ENCODE peak calls at places on chromosomes 16 and 17, in six cellular contexts. N is IMR-90, T is neuronal stem cell, R is mesendoderm, O is mesenchymal stem cell, U is H1. G is an unnamed sample. For H3K4me1, the result is how much of the 10 kb centered on the place peaks cover.

GRCh38 chr16:720507-720989 is 398 bp upstream of the ANTKMT start:
- DNase-seq in N (peak), O (peak), R (peak), T (no peak), U (no peak), G (no peak)

GRCh38 chr16:24983521-24983920 is 31.6 kb downstream of the ARHGAP17 start:
- DNase-seq in R (no peak), N (no peak), U (no peak), O (no peak), T (no peak), G (no peak)

GRCh38 chr16:88331989-88332920 is 50.5 kb upstream of the ZNF469 start:
- DNase-seq in N (peak), U (no peak), R (peak), O (peak), T (no peak), G (peak)

GRCh38 chr17:66737524-66737923 is 97.4 kb upstream of the CACNG5 start:
- DNase-seq in U (peak), T (peak), R (peak), O (peak), N (peak), G (no peak)

GRCh38 chr16:10906914-10907756 is 30.1 kb downstream of the CIITA start:
- DNase-seq in R (no peak), U (no peak), O (no peak), N (no peak), T (no peak), G (no peak)

GRCh38 chr16:68951991-68952877 is 108.9 kb downstream of the TANGO6 start:
- DNase-seq in U (no peak), T (no peak), R (peak), N (peak), O (no peak), G (no peak)

GRCh38 chr16:24541534-24541933 is 2.2 kb downstream of the RBBP6 start:
- DNase-seq in R (no peak), T (no peak), N (no peak), O (no peak), U (no peak), G (peak)

GRCh38 chr16:76386784-76387183 is 109.6 kb downstream of the CNTNAP4 start:
- DNase-seq in N (no peak), O (peak), R (no peak), T (no peak), U (no peak), G (no peak)

GRCh38 chr17:48002208-48002919 is 31.5 kb downstream of the CDK5RAP3 start:
- DNase-seq in T (no peak), R (peak), N (peak), O (peak), U (no peak), G (peak)

GRCh38 chr17:62693616-62694415 is 66.3 kb downstream of the MRC2 start:
- DNase-seq in N (no peak), R (no peak), T (no peak), U (no peak), O (no peak), G (no peak)

GRCh38 chr17:73625006-73625405 is 19.2 kb downstream of the SDK2 start:
- DNase-seq in U (no peak), R (peak), O (no peak), T (no peak), N (no peak), G (no peak)

GRCh38 chr16:86074651-86075487 is 175.9 kb downstream of the IRF8 start:
- DNase-seq in O (peak), T (peak), N (peak), R (peak), U (no peak), G (no peak)

GRCh38 chr17:36921131-36921851 is 16.0 kb upstream of the LHX1 start:
- DNase-seq in R (peak), N (peak), U (no peak), O (peak), T (no peak), G (peak)

GRCh38 chr16:87740909-87741424 is 24.8 kb downstream of the KLHDC4 start:
- DNase-seq in U (no peak), R (no peak), O (no peak), T (no peak), N (peak), G (no peak)

DNA sequence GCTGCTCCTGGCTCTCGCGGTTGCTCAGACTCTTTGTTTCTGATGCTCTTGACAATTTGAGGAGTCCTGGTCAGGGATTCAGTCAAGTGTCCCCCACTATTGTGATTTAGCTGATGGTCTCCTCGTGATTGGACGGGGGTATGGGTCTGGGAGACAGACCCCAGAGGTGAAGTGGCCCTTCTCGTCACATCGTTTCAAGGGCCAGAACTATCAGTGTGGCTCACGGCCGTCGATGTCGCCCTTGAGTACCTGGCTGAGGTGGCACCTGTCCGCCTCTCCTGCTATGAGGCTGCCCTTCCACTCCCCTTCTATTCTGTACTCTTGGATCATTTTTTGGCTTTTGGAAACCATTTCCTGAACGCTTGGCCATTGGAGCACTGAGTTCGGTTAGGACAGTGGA is 7.4 kb upstream of the MEAK7 start:
- DNase-seq in O (no peak), U (no peak), R (no peak), T (no peak), N (no peak), G (no peak)
- H3K18ac ChIP-seq in O (peak), U (no peak), R (no peak), T (peak), N (no peak), G (peak)

GRCh38 chr17:81511550-81511799 is 1.1 kb downstream of the ACTG1 start:
- DNase-seq in O (no peak), R (no peak), N (peak), U (no peak), T (no peak), G (peak)
- H3K4me1 ChIP-seq in O (under half), R (under half), N (under half), U (under half), T (under half), G (under half)

GRCh38 chr17:57704448-57704847 is 40.7 kb downstream of the CCDC182 start:
- DNase-seq in N (no peak), O (no peak), U (no peak), T (no peak), R (no peak), G (no peak)
- H3K18ac ChIP-seq in N (no peak), O (no peak), U (no peak), T (no peak), R (no peak), G (no peak)

GRCh38 chr16:66509576-66509975 is 40.3 kb downstream of the TK2 start:
- DNase-seq in O (no peak), N (no peak), U (no peak), R (no peak), T (no peak), G (no peak)
- H3K4me1 ChIP-seq in O (under half), N (under half), U (under half), R (under half), T (under half), G (under half)

GRCh38 chr17:46818319-46818928 is at the start of gene WNT3:
- DNase-seq in U (no peak), O (no peak), R (peak), N (no peak), T (no peak), G (no peak)

GRCh38 chr17:46818929-46819859 is 702 bp upstream of the WNT3 start:
- DNase-seq in T (peak), N (no peak), O (peak), U (no peak), R (peak), G (peak)

GRCh38 chr17:46820592-46821450 is 2.3 kb upstream of the WNT3 start:
- DNase-seq in N (no peak), R (peak), U (no peak), T (no peak), O (no peak), G (no peak)

GRCh38 chr17:46821482-46822387 is 3.2 kb upstream of the WNT3 start:
- DNase-seq in O (no peak), U (no peak), N (no peak), T (no peak), R (peak), G (no peak)

GRCh38 chr17:46819906-46820351 is 1.4 kb upstream of the WNT3 start:
- DNase-seq in R (peak), N (no peak), T (no peak), U (no peak), O (no peak), G (no peak)
- H3K18ac ChIP-seq in R (peak), N (no peak), T (peak), U (peak), O (no peak), G (peak)